ENCODE peak calls at places on chromosome 18, in nine cellular contexts. R is caudate nucleus, T is ELR, V is uterus, N is ureter, S is heart left ventricle, H is dermis microvascular lymphatic vessel endothelial cell, J is SK-N-SH, O is T1000. Z is an unnamed sample.

GRCh38 chr18:25726278-25726677 is 364.1 kb downstream of the SS18 start:
- DNase-seq in H (no peak), V (no peak), T (peak), S (no peak), R (no peak), J (peak), O (peak), N (no peak), Z (no peak)

GRCh38 chr18:76922107-76922506 is 99.8 kb downstream of the ZNF236 start:
- DNase-seq in J (peak), N (peak), T (peak), O (no peak), R (peak), H (peak), S (no peak), V (no peak), Z (no peak)

GRCh38 chr18:55510809-55511208 is 77.2 kb downstream of the TCF4 start:
- DNase-seq in H (peak), R (no peak), T (peak), V (no peak), N (no peak), O (no peak), J (no peak), S (no peak), Z (no peak)

GRCh38 chr18:28189400-28190239 is 12.7 kb upstream of the CDH2 start:
- DNase-seq in H (peak), T (peak), R (no peak), V (no peak), O (peak), S (no peak), N (no peak), J (peak), Z (no peak)

GRCh38 chr18:5546660-5547059 is 2.9 kb upstream of the EPB41L3 start:
- DNase-seq in V (no peak), H (no peak), J (peak), N (no peak), O (no peak), R (no peak), S (no peak), T (no peak), Z (no peak)

GRCh38 chr18:25231327-25231691 is 120.7 kb downstream of the ZNF521 start:
- DNase-seq in N (no peak), V (peak), T (no peak), S (peak), J (no peak), O (no peak), H (peak), R (no peak), Z (no peak)

GRCh38 chr18:76476665-76477561 is 18.1 kb downstream of the ZNF516 start:
- DNase-seq in V (no peak), J (no peak), T (peak), N (no peak), H (no peak), O (no peak), R (no peak), S (no peak), Z (no peak)

GRCh38 chr18:21327101-21327500 is 85.1 kb downstream of the GREB1L start:
- DNase-seq in N (no peak), H (no peak), R (no peak), J (no peak), S (no peak), V (no peak), O (no peak), T (no peak), Z (no peak)